ENCODE peak calls at places on chromosomes 7 and 10, in nine cellular contexts. One of them, this sample, is unnamed.
A peak's percentile ranks its signal among the peaks of the same experiment; 100 is the strongest.

GRCh38 chr10:24821986-24822385 is 98.3 kb upstream of the ARHGAP21 start:
- DNase-seq in T-cell: no peak
- DNase-seq in GM23338: no peak
- DNase-seq in activated T-cell treated with anti-CD3 and anti-CD28 coated beads for 48 hours: no peak
- DNase-seq in anterior cingulate cortex: no peak
- DNase-seq in WERI-Rb-1: no peak
- DNase-seq in T1000: no peak
- DNase-seq in fibroblast of the aortic adventitia: peak; percentile 18
- DNase-seq in stimulated activated CD4-positive, alpha-beta T cell treated with anti-CD3 and anti-CD28 coated beads, Interleukin-1b, Interleukin-23, amount 100 ng/mL, for 48 hours: peak; percentile 22
- DNase-seq in this sample: no peak

GRCh38 chr10:70656489-70656888 is 15.8 kb upstream of the ADAMTS14 start:
- DNase-seq in stimulated activated CD4-positive, alpha-beta T cell treated with anti-CD3 and anti-CD28 coated beads, Interleukin-1b, Interleukin-23, amount 100 ng/mL, for 48 hours: peak; percentile 81
- DNase-seq in GM23338: no peak
- DNase-seq in anterior cingulate cortex: no peak
- DNase-seq in T-cell: no peak
- DNase-seq in T1000: peak; percentile 76
- DNase-seq in WERI-Rb-1: no peak
- DNase-seq in fibroblast of the aortic adventitia: peak; percentile 96
- DNase-seq in activated T-cell treated with anti-CD3 and anti-CD28 coated beads for 48 hours: peak; percentile 64
- DNase-seq in this sample: no peak

GRCh38 chr7:7489546-7489945 is 46.1 kb downstream of the COL28A1 start:
- DNase-seq in anterior cingulate cortex: no peak
- DNase-seq in WERI-Rb-1: no peak
- DNase-seq in activated T-cell treated with anti-CD3 and anti-CD28 coated beads for 48 hours: no peak
- DNase-seq in T1000: no peak
- DNase-seq in fibroblast of the aortic adventitia: no peak
- DNase-seq in T-cell: no peak
- DNase-seq in GM23338: no peak
- DNase-seq in stimulated activated CD4-positive, alpha-beta T cell treated with anti-CD3 and anti-CD28 coated beads, Interleukin-1b, Interleukin-23, amount 100 ng/mL, for 48 hours: no peak
- DNase-seq in this sample: no peak

GRCh38 chr7:47548546-47548945 is 33.4 kb downstream of the TNS3 start:
- DNase-seq in anterior cingulate cortex: no peak
- DNase-seq in WERI-Rb-1: no peak
- DNase-seq in GM23338: no peak
- DNase-seq in stimulated activated CD4-positive, alpha-beta T cell treated with anti-CD3 and anti-CD28 coated beads, Interleukin-1b, Interleukin-23, amount 100 ng/mL, for 48 hours: no peak
- DNase-seq in activated T-cell treated with anti-CD3 and anti-CD28 coated beads for 48 hours: no peak
- DNase-seq in fibroblast of the aortic adventitia: no peak
- DNase-seq in T-cell: no peak
- DNase-seq in T1000: no peak
- DNase-seq in this sample: no peak

GRCh38 chr10:132918617-132919373 is 23.6 kb downstream of the CFAP46 start:
- DNase-seq in WERI-Rb-1: no peak
- DNase-seq in fibroblast of the aortic adventitia: no peak
- DNase-seq in activated T-cell treated with anti-CD3 and anti-CD28 coated beads for 48 hours: no peak
- DNase-seq in GM23338: no peak
- DNase-seq in stimulated activated CD4-positive, alpha-beta T cell treated with anti-CD3 and anti-CD28 coated beads, Interleukin-1b, Interleukin-23, amount 100 ng/mL, for 48 hours: no peak
- DNase-seq in T-cell: no peak
- DNase-seq in T1000: no peak
- DNase-seq in anterior cingulate cortex: no peak
- DNase-seq in this sample: no peak

GRCh38 chr7:101632641-101633040 is 3.5 kb upstream of the MYL10 start:
- DNase-seq in anterior cingulate cortex: no peak
- DNase-seq in GM23338: no peak
- DNase-seq in activated T-cell treated with anti-CD3 and anti-CD28 coated beads for 48 hours: no peak
- DNase-seq in stimulated activated CD4-positive, alpha-beta T cell treated with anti-CD3 and anti-CD28 coated beads, Interleukin-1b, Interleukin-23, amount 100 ng/mL, for 48 hours: peak; percentile 13
- DNase-seq in fibroblast of the aortic adventitia: no peak
- DNase-seq in T1000: no peak
- DNase-seq in WERI-Rb-1: no peak
- DNase-seq in T-cell: no peak
- DNase-seq in this sample: no peak

GRCh38 chr10:86900955-86901354 is 56.5 kb downstream of the MMRN2 start:
- DNase-seq in T-cell: no peak
- DNase-seq in anterior cingulate cortex: peak; percentile 25
- DNase-seq in stimulated activated CD4-positive, alpha-beta T cell treated with anti-CD3 and anti-CD28 coated beads, Interleukin-1b, Interleukin-23, amount 100 ng/mL, for 48 hours: no peak
- DNase-seq in activated T-cell treated with anti-CD3 and anti-CD28 coated beads for 48 hours: no peak
- DNase-seq in fibroblast of the aortic adventitia: peak; percentile 90
- DNase-seq in GM23338: no peak
- DNase-seq in T1000: no peak
- DNase-seq in WERI-Rb-1: no peak
- DNase-seq in this sample: peak; percentile 65

GRCh38 chr7:39027491-39027890 is 49.8 kb downstream of the POU6F2 start:
- DNase-seq in anterior cingulate cortex: no peak
- DNase-seq in stimulated activated CD4-positive, alpha-beta T cell treated with anti-CD3 and anti-CD28 coated beads, Interleukin-1b, Interleukin-23, amount 100 ng/mL, for 48 hours: no peak
- DNase-seq in T1000: no peak
- DNase-seq in WERI-Rb-1: no peak
- DNase-seq in T-cell: no peak
- DNase-seq in GM23338: no peak
- DNase-seq in activated T-cell treated with anti-CD3 and anti-CD28 coated beads for 48 hours: no peak
- DNase-seq in fibroblast of the aortic adventitia: peak; percentile 1
- DNase-seq in this sample: no peak

GRCh38 chr10:31112961-31113360 is 81.3 kb upstream of the ZNF438 start:
- DNase-seq in stimulated activated CD4-positive, alpha-beta T cell treated with anti-CD3 and anti-CD28 coated beads, Interleukin-1b, Interleukin-23, amount 100 ng/mL, for 48 hours: no peak
- DNase-seq in activated T-cell treated with anti-CD3 and anti-CD28 coated beads for 48 hours: no peak
- DNase-seq in T1000: no peak
- DNase-seq in WERI-Rb-1: no peak
- DNase-seq in T-cell: no peak
- DNase-seq in fibroblast of the aortic adventitia: no peak
- DNase-seq in anterior cingulate cortex: no peak
- DNase-seq in GM23338: no peak
- DNase-seq in this sample: no peak

GRCh38 chr10:32738958-32739357 is 219.1 kb downstream of the ITGB1 start:
- DNase-seq in T-cell: no peak
- DNase-seq in fibroblast of the aortic adventitia: no peak
- DNase-seq in stimulated activated CD4-positive, alpha-beta T cell treated with anti-CD3 and anti-CD28 coated beads, Interleukin-1b, Interleukin-23, amount 100 ng/mL, for 48 hours: no peak
- DNase-seq in anterior cingulate cortex: no peak
- DNase-seq in T1000: no peak
- DNase-seq in GM23338: no peak
- DNase-seq in activated T-cell treated with anti-CD3 and anti-CD28 coated beads for 48 hours: no peak
- DNase-seq in WERI-Rb-1: no peak
- DNase-seq in this sample: no peak

GRCh38 chr10:120607710-120608703 is 151.0 kb downstream of the PLPP4 start:
- DNase-seq in WERI-Rb-1: no peak
- DNase-seq in T1000: no peak
- DNase-seq in GM23338: no peak
- DNase-seq in activated T-cell treated with anti-CD3 and anti-CD28 coated beads for 48 hours: no peak
- DNase-seq in fibroblast of the aortic adventitia: no peak
- DNase-seq in anterior cingulate cortex: no peak
- DNase-seq in T-cell: no peak
- DNase-seq in stimulated activated CD4-positive, alpha-beta T cell treated with anti-CD3 and anti-CD28 coated beads, Interleukin-1b, Interleukin-23, amount 100 ng/mL, for 48 hours: no peak
- DNase-seq in this sample: no peak

GRCh38 chr7:117154721-117155120 is 168.1 kb downstream of the WNT2 start:
- DNase-seq in T-cell: no peak
- DNase-seq in fibroblast of the aortic adventitia: no peak
- DNase-seq in stimulated activated CD4-positive, alpha-beta T cell treated with anti-CD3 and anti-CD28 coated beads, Interleukin-1b, Interleukin-23, amount 100 ng/mL, for 48 hours: no peak
- DNase-seq in activated T-cell treated with anti-CD3 and anti-CD28 coated beads for 48 hours: no peak
- DNase-seq in T1000: no peak
- DNase-seq in WERI-Rb-1: no peak
- DNase-seq in anterior cingulate cortex: no peak
- DNase-seq in GM23338: no peak
- DNase-seq in this sample: no peak

GRCh38 chr10:4174197-4174596 is 389.2 kb upstream of the KLF6 start:
- DNase-seq in WERI-Rb-1: peak; percentile 32
- DNase-seq in activated T-cell treated with anti-CD3 and anti-CD28 coated beads for 48 hours: no peak
- DNase-seq in T-cell: no peak
- DNase-seq in anterior cingulate cortex: no peak
- DNase-seq in GM23338: peak; percentile 54
- DNase-seq in fibroblast of the aortic adventitia: no peak
- DNase-seq in T1000: no peak
- DNase-seq in stimulated activated CD4-positive, alpha-beta T cell treated with anti-CD3 and anti-CD28 coated beads, Interleukin-1b, Interleukin-23, amount 100 ng/mL, for 48 hours: no peak
- DNase-seq in this sample: no peak

GRCh38 chr10:24214762-24215161 is 5.8 kb downstream of the KIAA1217 start:
- DNase-seq in activated T-cell treated with anti-CD3 and anti-CD28 coated beads for 48 hours: no peak
- DNase-seq in GM23338: no peak
- DNase-seq in anterior cingulate cortex: no peak
- DNase-seq in fibroblast of the aortic adventitia: no peak
- DNase-seq in T1000: no peak
- DNase-seq in T-cell: no peak
- DNase-seq in WERI-Rb-1: no peak
- DNase-seq in stimulated activated CD4-positive, alpha-beta T cell treated with anti-CD3 and anti-CD28 coated beads, Interleukin-1b, Interleukin-23, amount 100 ng/mL, for 48 hours: no peak
- DNase-seq in this sample: no peak

GRCh38 chr10:43222296-43222695 is 44.6 kb downstream of the RASGEF1A start:
- DNase-seq in T-cell: no peak
- DNase-seq in activated T-cell treated with anti-CD3 and anti-CD28 coated beads for 48 hours: no peak
- DNase-seq in fibroblast of the aortic adventitia: no peak
- DNase-seq in stimulated activated CD4-positive, alpha-beta T cell treated with anti-CD3 and anti-CD28 coated beads, Interleukin-1b, Interleukin-23, amount 100 ng/mL, for 48 hours: no peak
- DNase-seq in T1000: no peak
- DNase-seq in anterior cingulate cortex: no peak
- DNase-seq in WERI-Rb-1: no peak
- DNase-seq in GM23338: no peak
- DNase-seq in this sample: no peak

GRCh38 chr7:31748084-31748483 is 61.1 kb downstream of the PPP1R17 start:
- DNase-seq in T1000: no peak
- DNase-seq in GM23338: no peak
- DNase-seq in stimulated activated CD4-positive, alpha-beta T cell treated with anti-CD3 and anti-CD28 coated beads, Interleukin-1b, Interleukin-23, amount 100 ng/mL, for 48 hours: no peak
- DNase-seq in T-cell: no peak
- DNase-seq in anterior cingulate cortex: no peak
- DNase-seq in WERI-Rb-1: no peak
- DNase-seq in fibroblast of the aortic adventitia: no peak
- DNase-seq in activated T-cell treated with anti-CD3 and anti-CD28 coated beads for 48 hours: no peak
- DNase-seq in this sample: no peak

GRCh38 chr7:73668103-73668937 is 689 bp downstream of the VPS37D start:
- DNase-seq in T-cell: no peak
- DNase-seq in GM23338: no peak
- DNase-seq in activated T-cell treated with anti-CD3 and anti-CD28 coated beads for 48 hours: no peak
- DNase-seq in stimulated activated CD4-positive, alpha-beta T cell treated with anti-CD3 and anti-CD28 coated beads, Interleukin-1b, Interleukin-23, amount 100 ng/mL, for 48 hours: no peak
- DNase-seq in fibroblast of the aortic adventitia: no peak
- DNase-seq in anterior cingulate cortex: no peak
- DNase-seq in T1000: no peak
- DNase-seq in WERI-Rb-1: peak; percentile 79
- DNase-seq in this sample: no peak

GRCh38 chr10:118151461-118151860 is 104.7 kb upstream of the RAB11FIP2 start:
- DNase-seq in fibroblast of the aortic adventitia: no peak
- DNase-seq in activated T-cell treated with anti-CD3 and anti-CD28 coated beads for 48 hours: no peak
- DNase-seq in anterior cingulate cortex: no peak
- DNase-seq in WERI-Rb-1: no peak
- DNase-seq in stimulated activated CD4-positive, alpha-beta T cell treated with anti-CD3 and anti-CD28 coated beads, Interleukin-1b, Interleukin-23, amount 100 ng/mL, for 48 hours: no peak
- DNase-seq in GM23338: no peak
- DNase-seq in T1000: no peak
- DNase-seq in T-cell: no peak
- DNase-seq in this sample: no peak

GRCh38 chr7:954330-955238 is at the start of gene ADAP1:
- DNase-seq in anterior cingulate cortex: no peak
- DNase-seq in stimulated activated CD4-positive, alpha-beta T cell treated with anti-CD3 and anti-CD28 coated beads, Interleukin-1b, Interleukin-23, amount 100 ng/mL, for 48 hours: peak; percentile 37
- DNase-seq in GM23338: peak; percentile 73
- DNase-seq in T-cell: peak; percentile 20
- DNase-seq in activated T-cell treated with anti-CD3 and anti-CD28 coated beads for 48 hours: peak; percentile 67
- DNase-seq in fibroblast of the aortic adventitia: peak; percentile 37
- DNase-seq in T1000: no peak
- DNase-seq in WERI-Rb-1: peak; percentile 38
- DNase-seq in this sample: no peak

GRCh38 chr7:114825423-114825951 is 96.4 kb upstream of the MDFIC start:
- DNase-seq in fibroblast of the aortic adventitia: no peak
- DNase-seq in activated T-cell treated with anti-CD3 and anti-CD28 coated beads for 48 hours: peak; percentile 43
- DNase-seq in anterior cingulate cortex: no peak
- DNase-seq in WERI-Rb-1: no peak
- DNase-seq in GM23338: peak; percentile 79
- DNase-seq in stimulated activated CD4-positive, alpha-beta T cell treated with anti-CD3 and anti-CD28 coated beads, Interleukin-1b, Interleukin-23, amount 100 ng/mL, for 48 hours: peak; percentile 84
- DNase-seq in T1000: no peak
- DNase-seq in T-cell: no peak
- DNase-seq in this sample: no peak

This sample was measured in hypothalamus.